ENCODE peak calls at places on chromosomes 13 and 19, in four cellular contexts. G, Y, R and O are unnamed samples.
A peak's percentile ranks its signal among the peaks of the same experiment; 100 is the strongest.

GRCh38 chr19:50646074-50646807 is 3.0 kb upstream of the C19orf81 start:
- DNase-seq in R (no peak), Y (no peak), G (peak; percentile 39), O (no peak)

GRCh38 chr13:79317856-79318255 is 88.2 kb downstream of the RBM26 start:
- DNase-seq in G (no peak), R (no peak), Y (no peak), O (no peak)

GRCh38 chr13:25224151-25224550 is 52.1 kb upstream of the AMER2 start:
- DNase-seq in G (no peak), Y (no peak), R (no peak), O (no peak)

GRCh38 chr19:32497386-32497785 is 83.6 kb upstream of the PDCD5 start:
- DNase-seq in R (no peak), G (no peak), Y (no peak), O (no peak)

GRCh38 chr13:101416181-101417042 is at the start of gene NALCN:
- DNase-seq in Y (no peak), R (no peak), G (peak; percentile 14), O (no peak)

GRCh38 chr19:49094505-49095482 is 9.5 kb downstream of the SNRNP70 start:
- DNase-seq in G (no peak), Y (no peak), R (no peak), O (peak; percentile 62)

GRCh38 chr13:19601749-19602725 is 31.4 kb upstream of the MPHOSPH8 start:
- DNase-seq in G (peak; percentile 48), R (peak; percentile 62), Y (peak; percentile 70), O (no peak)

GRCh38 chr13:112803422-112803821 is 113.6 kb downstream of the ATP11A start:
- DNase-seq in R (no peak), Y (no peak), G (no peak), O (no peak)

GRCh38 chr19:55460670-55461258 is 678 bp downstream of the ISOC2 start:
- DNase-seq in G (peak; percentile 42), R (peak; percentile 88), Y (peak; percentile 84), O (peak; percentile 87)

GRCh38 chr19:45790942-45791341 is 1.7 kb downstream of the DMWD start:
- DNase-seq in Y (no peak), R (no peak), G (no peak), O (no peak)

GRCh38 chr19:9847087-9847671 is 12.1 kb downstream of the PIN1 start:
- DNase-seq in Y (no peak), R (no peak), G (peak; percentile 71), O (peak; percentile 70)

DNA sequence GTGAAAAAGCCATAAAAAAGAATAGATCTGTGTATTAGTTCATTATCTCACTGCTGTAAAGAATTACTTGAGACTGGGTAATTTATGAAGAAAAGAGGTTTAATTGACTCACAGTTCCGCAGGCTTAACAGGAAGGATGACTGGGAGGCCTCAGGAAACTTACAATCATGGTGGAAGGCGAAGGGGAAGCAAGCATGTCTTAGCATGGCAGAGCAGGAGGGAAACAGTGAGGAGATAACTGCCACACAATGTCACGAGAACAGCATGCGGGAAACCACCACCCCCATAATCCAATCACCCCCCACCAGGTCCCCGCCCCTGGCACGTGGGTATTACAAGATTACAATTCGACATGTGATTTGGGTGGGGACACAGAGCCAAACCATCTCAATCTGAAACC is 39.1 kb upstream of the EEF1AKMT1 start:
- DNase-seq in G (no peak), R (no peak), Y (no peak), O (no peak)
- H3K4me1 ChIP-seq in G (peaks cover 13% of the 10 kb centered on the region), R (no peaks in the 10 kb centered on the region), Y (peaks cover 12% of the 10 kb centered on the region), O (no peaks in the 10 kb centered on the region)

DNA sequence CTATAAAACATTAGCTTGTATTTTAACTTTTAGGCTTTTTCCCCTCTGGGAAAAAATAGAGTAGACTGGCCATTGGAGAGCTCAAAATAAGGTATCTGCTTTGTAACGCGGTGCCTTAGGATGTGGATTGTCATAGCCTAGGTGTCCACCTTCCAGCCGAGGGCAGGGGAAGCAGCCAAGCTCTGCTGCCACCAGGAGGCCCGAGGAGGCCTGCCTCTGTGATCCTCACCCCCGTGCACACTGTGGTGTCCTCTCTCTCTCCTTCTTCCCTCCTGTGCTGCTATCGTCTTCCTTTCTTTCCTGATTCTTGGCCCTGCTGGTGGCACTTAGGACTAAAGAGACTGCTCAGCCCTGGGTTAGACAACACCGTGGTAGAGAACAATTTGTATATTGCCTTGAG is 11.3 kb downstream of the HNRNPM start:
- DNase-seq in Y (no peak), R (no peak), G (no peak), O (no peak)
- H3K4me1 ChIP-seq in Y (peaks cover 84% of the 10 kb centered on the region), R (peaks cover 61% of the 10 kb centered on the region), G (peaks cover 38% of the 10 kb centered on the region), O (no peaks in the 10 kb centered on the region)

GRCh38 chr19:3667766-3668165 is 32.5 kb downstream of the PIP5K1C start:
- DNase-seq in Y (no peak), G (no peak), R (no peak), O (no peak)
- H3K4me1 ChIP-seq in Y (peaks cover 27% of the 10 kb centered on the region), G (peaks cover 29% of the 10 kb centered on the region), R (peaks cover 15% of the 10 kb centered on the region), O (peaks cover 71% of the 10 kb centered on the region)

GRCh38 chr13:35664747-35665146 is 188.3 kb upstream of the MAB21L1 start:
- DNase-seq in R (no peak), Y (no peak), G (no peak), O (no peak)
- H3K4me1 ChIP-seq in R (no peaks in the 10 kb centered on the region), Y (no peaks in the 10 kb centered on the region), G (no peaks in the 10 kb centered on the region), O (no peaks in the 10 kb centered on the region)